ENCODE peak calls at places on chromosomes 16 and 17, in nine cellular contexts. Z, C, Q, X, H, K, P, M and Y are unnamed samples. For H3K4me1, the result is how much of the 10 kb centered on the place peaks cover.

GRCh38 chr16:67415872-67416793 is at the start of gene ZDHHC1:
- DNase-seq in Z (no peak), C (peak), Q (peak), X (peak), H (peak), K (no peak), P (peak), M (peak), Y (no peak)

GRCh38 chr17:56510554-56511342 is 82.8 kb upstream of the NOG start:
- DNase-seq in Z (no peak), C (peak), Q (peak), X (no peak), H (no peak), K (no peak), P (no peak), M (no peak), Y (no peak)

GRCh38 chr17:3981455-3981854 is 17.2 kb upstream of the ATP2A3 start:
- DNase-seq in Z (no peak), C (peak), Q (peak), X (no peak), H (no peak), K (no peak), P (no peak), M (no peak), Y (peak)

GRCh38 chr16:84607061-84607460 is 10.8 kb downstream of the COTL1 start:
- DNase-seq in Z (no peak), C (no peak), Q (no peak), X (no peak), H (no peak), K (no peak), P (no peak), M (no peak), Y (no peak)

GRCh38 chr17:77734371-77735050 is 224.0 kb upstream of the TNRC6C start:
- DNase-seq in Z (peak), C (peak), Q (peak), X (peak), H (peak), K (no peak), P (peak), M (peak), Y (peak)

GRCh38 chr17:4560837-4561241 is 462 bp upstream of the GGT6 start:
- DNase-seq in Z (no peak), C (peak), Q (no peak), X (no peak), H (no peak), K (no peak), P (no peak), M (peak), Y (no peak)

GRCh38 chr17:34099859-34100258 is 155.2 kb upstream of the CCL2 start:
- DNase-seq in Z (no peak), C (no peak), Q (no peak), X (no peak), H (no peak), K (no peak), P (no peak), M (no peak), Y (no peak)

GRCh38 chr16:84391151-84391873 is 23.0 kb downstream of the ATP2C2 start:
- DNase-seq in Z (no peak), C (no peak), Q (no peak), X (no peak), H (no peak), K (no peak), P (peak), M (no peak), Y (no peak)

DNA sequence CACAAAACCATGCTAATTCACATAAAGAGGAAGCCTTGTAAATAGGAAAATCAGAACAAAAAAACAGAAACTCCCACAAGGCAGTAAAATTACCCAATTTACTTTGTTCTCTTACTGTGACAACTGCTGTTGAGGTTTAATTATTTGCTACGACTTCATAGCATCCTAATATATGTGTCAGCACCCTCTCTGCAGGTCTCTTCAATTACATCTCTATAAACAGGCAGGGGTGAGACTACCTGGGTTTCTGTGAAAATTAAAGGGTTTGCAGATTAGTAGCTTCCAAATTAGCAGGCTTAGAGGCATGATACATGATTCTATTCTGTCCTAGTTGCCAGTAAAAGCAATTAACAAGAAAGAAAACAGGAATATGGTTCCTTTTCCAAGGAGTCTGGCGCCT is 2.6 kb downstream of the WDR59 start:
- DNase-seq in Z (no peak), C (no peak), Q (no peak), X (no peak), H (no peak), K (no peak), P (no peak), M (no peak), Y (no peak)
- H3K4me3 ChIP-seq in Z (no peak), C (no peak), Q (no peak), X (no peak), H (no peak), K (no peak), P (no peak), M (no peak), Y (no peak)

GRCh38 chr17:48587276-48588073 is 2.6 kb downstream of the HOXB3 start:
- DNase-seq in Z (no peak), C (no peak), Q (no peak), X (no peak), H (no peak), K (no peak), P (no peak), M (no peak), Y (no peak)

GRCh38 chr17:48588519-48588918 is 1.5 kb downstream of the HOXB3 start:
- DNase-seq in Z (no peak), C (no peak), Q (no peak), X (no peak), H (no peak), K (no peak), P (no peak), M (no peak), Y (no peak)

GRCh38 chr17:48589060-48589830 is 796 bp downstream of the HOXB3 start:
- DNase-seq in Z (no peak), C (no peak), Q (no peak), X (no peak), H (no peak), K (no peak), P (no peak), M (no peak), Y (no peak)

GRCh38 chr17:48586355-48586924 is 3.6 kb downstream of the HOXB3 start:
- DNase-seq in Z (no peak), C (no peak), Q (peak), X (no peak), H (no peak), K (no peak), P (peak), M (no peak), Y (no peak)

DNA sequence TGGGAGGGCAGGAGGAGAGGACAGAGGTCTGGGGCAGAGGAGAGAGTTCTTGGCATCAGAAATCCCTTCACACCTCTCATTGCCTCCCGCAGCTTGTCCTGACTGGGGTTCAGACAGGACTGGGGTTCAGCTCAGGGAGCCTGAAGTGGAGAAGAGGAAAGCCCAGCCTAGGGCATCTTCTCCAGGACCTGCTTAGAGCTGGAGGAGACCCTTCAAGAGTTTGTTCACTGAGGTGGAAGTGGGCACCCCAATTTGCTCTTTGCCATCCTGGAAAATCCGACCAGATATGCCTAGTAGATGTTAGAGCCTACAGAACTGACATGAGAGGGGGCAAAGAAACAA is 2.0 kb downstream of the HOXB3 start:
- DNase-seq in Z (no peak), C (no peak), Q (no peak), X (no peak), H (no peak), K (no peak), P (no peak), M (no peak), Y (no peak)
- H3K4me1 ChIP-seq in Z (under half), C (under half), Q (under half), X (under half), H (under half), K (under half), P (under half), M (under half), Y (under half)

GRCh38 chr16:70468776-70469525 is 14.6 kb downstream of the FCSK start:
- DNase-seq in Z (no peak), C (no peak), Q (no peak), X (no peak), H (no peak), K (no peak), P (no peak), M (no peak), Y (no peak)
- H3K4me3 ChIP-seq in Z (no peak), C (no peak), Q (no peak), X (no peak), H (no peak), K (no peak), P (no peak), M (no peak), Y (no peak)

DNA sequence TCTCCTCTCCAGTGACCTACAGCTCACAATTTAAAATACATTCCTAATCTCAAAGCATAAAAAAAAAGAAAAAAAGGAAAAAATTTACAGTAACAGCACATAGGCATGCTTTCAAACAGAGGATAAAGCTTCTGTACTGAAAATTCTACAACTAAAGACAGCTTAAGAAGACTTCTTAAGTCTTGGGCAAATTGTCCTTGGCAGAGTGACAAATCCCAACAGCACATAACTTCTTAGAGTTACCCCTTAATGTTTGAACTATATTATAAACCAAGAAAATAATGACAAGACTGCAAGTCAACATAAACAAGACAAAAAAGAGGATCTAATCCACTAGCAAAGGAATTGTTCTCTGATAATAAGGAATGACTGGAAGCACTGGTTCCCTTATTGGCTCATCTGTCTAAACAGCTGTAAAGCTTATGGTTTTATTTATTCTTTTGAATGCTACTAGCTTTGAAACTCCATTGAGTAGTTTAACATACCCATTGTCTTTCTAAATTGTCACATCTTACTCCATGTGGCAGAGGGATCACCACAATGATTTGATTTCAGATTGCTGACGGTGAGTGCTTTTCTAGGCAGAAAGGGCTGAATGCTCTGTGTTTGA is 1576.8 kb upstream of the GOT2 start:
- DNase-seq in Z (no peak), C (no peak), Q (no peak), X (no peak), H (no peak), K (no peak), P (no peak), M (no peak), Y (no peak)
- H3K4me1 ChIP-seq in Z (under half), C (under half), Q (under half), X (under half), H (under half), K (under half), P (under half), M (under half), Y (under half)

DNA sequence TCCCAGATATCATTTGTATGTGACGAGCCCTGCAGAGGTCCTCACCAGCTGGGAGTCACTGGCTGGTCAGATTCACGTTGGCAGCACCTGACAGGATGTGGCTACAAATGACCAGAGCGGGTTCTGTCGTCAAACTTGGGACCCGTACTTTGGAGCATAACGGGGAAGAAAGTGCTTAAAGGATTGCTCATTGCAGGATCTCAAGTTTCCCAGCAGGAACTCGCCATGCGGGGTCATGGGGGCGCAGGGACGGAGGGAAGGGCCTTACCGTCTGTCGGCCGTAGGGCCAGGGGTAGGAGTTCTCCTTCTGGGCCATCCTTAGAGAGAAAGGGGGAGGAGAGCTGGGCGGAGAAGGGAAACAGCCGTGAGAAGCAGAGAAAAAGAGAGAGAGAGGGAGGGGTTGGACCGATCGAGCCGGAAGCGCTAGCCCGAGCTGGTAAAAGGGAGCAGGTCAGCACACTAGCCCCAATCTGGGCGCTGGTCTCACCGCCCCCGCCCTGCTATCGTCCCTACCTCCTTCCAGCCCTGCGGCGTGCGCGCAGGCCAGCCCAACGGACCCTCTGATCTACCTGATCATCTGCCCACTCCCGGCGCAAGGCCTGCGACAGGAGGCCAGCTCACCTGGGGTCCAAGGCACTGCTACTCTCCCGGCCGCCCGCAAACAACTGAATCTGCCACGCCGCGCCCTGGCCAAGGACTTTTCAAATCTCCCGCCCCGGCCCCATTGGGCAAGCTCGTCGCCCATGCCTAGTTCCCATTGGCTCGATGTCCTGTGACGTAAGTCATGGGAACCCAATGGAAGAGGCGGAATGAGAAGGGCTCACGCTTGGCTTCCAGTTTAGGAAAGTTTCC is at the start of gene AURKB:
- DNase-seq in Z (peak), C (peak), Q (peak), X (peak), H (peak), K (peak), P (peak), M (peak), Y (peak)
- H3K4me3 ChIP-seq in Z (peak), C (peak), Q (no peak), X (peak), H (peak), K (peak), P (peak), M (no peak), Y (peak)

DNA sequence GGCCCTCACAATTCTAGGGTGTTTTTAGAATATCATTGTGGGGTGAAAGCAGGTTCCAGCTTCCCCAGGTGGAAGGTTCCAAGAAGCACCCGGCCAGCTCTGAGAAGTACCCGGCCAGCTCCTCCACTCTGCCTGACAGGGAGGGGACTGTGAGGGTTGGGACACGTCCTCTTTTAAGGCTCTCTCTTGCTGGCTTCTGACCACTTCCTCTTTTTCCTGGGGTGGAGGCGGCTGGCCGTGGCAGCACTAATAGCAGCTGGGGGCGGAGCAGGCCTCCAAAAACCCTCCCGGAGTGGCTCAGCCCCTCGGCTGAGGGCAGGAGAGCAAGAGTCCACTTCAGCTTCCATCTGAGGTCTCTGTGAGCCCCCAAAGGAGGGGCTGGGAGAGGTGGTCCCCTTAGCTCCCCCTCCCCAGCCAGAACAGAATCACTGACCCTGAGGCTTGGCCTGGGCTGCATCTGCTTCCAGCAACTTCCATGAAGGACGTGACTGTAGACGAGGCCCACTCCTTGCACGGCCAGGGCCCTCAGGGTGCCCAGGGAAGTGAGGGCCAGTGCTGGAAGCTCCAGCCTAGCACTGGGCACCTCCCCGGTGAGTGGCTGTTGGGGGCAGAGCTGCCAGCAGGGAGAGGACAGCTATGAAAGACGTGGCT is 26.7 kb upstream of the PLCG2 start:
- DNase-seq in Z (no peak), C (peak), Q (no peak), X (peak), H (no peak), K (no peak), P (peak), M (peak), Y (no peak)
- H3K4me1 ChIP-seq in Z (under half), C (under half), Q (under half), X (under half), H (under half), K (under half), P (under half), M (under half), Y (under half)

GRCh38 chr17:45224671-45225050 is 3.0 kb downstream of the FMNL1 start:
- DNase-seq in Z (no peak), C (no peak), Q (no peak), X (no peak), H (no peak), K (peak), P (no peak), M (no peak), Y (no peak)
- H3K4me3 ChIP-seq in Z (no peak), C (peak), Q (no peak), X (no peak), H (no peak), K (no peak), P (no peak), M (no peak), Y (no peak)